ENCODE peak calls at places on chromosomes 1 and 21, in ten cellular contexts. R is activated T-cell treated with anti-CD3 and anti-CD28 coated beads, Interleukin-2, amount 50 U/mL, for 24 hours; L is nephron progenitor cell; G is activated effector memory CD4-positive, alpha-beta T cell treated with Interleukin-2 at 50 U/mL for 16 hours; H is fibroblast of villous mesenchyme; T is Right ventricle myocardium superior; D is AG08395; N is HCEC 1CT; W is Caki2; A is SW480. X is an unnamed sample.
A peak's percentile ranks its signal among the peaks of the same experiment; 100 is the strongest.

GRCh38 chr1:201596101-201596868 is 57.4 kb downstream of the NAV1 start:
- DNase-seq in R (no peak), L (no peak), G (no peak), H (no peak), T (no peak), D (no peak), N (no peak), W (no peak), A (no peak), X (no peak)

GRCh38 chr1:63915121-63915520 is 141.3 kb downstream of the ROR1 start:
- DNase-seq in R (no peak), L (no peak), G (no peak), H (peak; percentile 48), T (no peak), D (peak; percentile 20), N (peak; percentile 47), W (no peak), A (peak; percentile 31), X (peak; percentile 49)

GRCh38 chr1:4210043-4210442 is 310.0 kb upstream of the C1orf174 start:
- DNase-seq in R (no peak), L (no peak), G (no peak), H (no peak), T (no peak), D (no peak), N (no peak), W (no peak), A (no peak), X (no peak)

GRCh38 chr1:195663549-195664280 is 944.5 kb downstream of the KCNT2 start:
- DNase-seq in R (no peak), L (no peak), G (no peak), H (peak; percentile 11), T (no peak), D (peak; percentile 78), N (no peak), W (peak; percentile 41), A (no peak), X (no peak)

GRCh38 chr1:234208791-234209190 is 164.5 kb upstream of the COA6 start:
- DNase-seq in R (no peak), L (no peak), G (no peak), H (peak; percentile 10), T (no peak), D (no peak), N (no peak), W (peak; percentile 19), A (no peak), X (no peak)

GRCh38 chr21:39097335-39097861 is 85.9 kb downstream of the PSMG1 start:
- DNase-seq in R (no peak), L (no peak), G (no peak), H (no peak), T (peak; percentile 66), D (no peak), N (no peak), W (no peak), A (no peak), X (no peak)

GRCh38 chr1:30397576-30397975 is 325.8 kb downstream of the MATN1 start:
- DNase-seq in R (no peak), L (no peak), G (no peak), H (no peak), T (no peak), D (no peak), N (no peak), W (no peak), A (no peak), X (no peak)

GRCh38 chr1:93080424-93080823 is 1.3 kb downstream of the MTF2 start:
- DNase-seq in R (no peak), L (no peak), G (no peak), H (peak; percentile 72), T (no peak), D (peak; percentile 58), N (peak; percentile 80), W (peak; percentile 49), A (peak; percentile 85), X (peak; percentile 86)

GRCh38 chr1:212557739-212558664 is 50.6 kb upstream of the ATF3 start:
- DNase-seq in R (no peak), L (peak; percentile 61), G (no peak), H (peak; percentile 38), T (peak; percentile 77), D (peak; percentile 31), N (no peak), W (no peak), A (peak; percentile 62), X (no peak)

GRCh38 chr1:67261646-67262045 is 46.0 kb upstream of the IL12RB2 start:
- DNase-seq in R (no peak), L (no peak), G (no peak), H (no peak), T (no peak), D (no peak), N (no peak), W (no peak), A (no peak), X (peak; percentile 17)